ENCODE peak calls at places on chromosomes 12 and 14, in four cellular contexts. A, Z, U and J are unnamed samples. For H3K4me1, the result is how much of the 10 kb centered on the place peaks cover.

GRCh38 chr14:22393796-22394195 is 195.2 kb downstream of the DAD1 start:
- DNase-seq in A (no peak), Z (no peak), U (no peak), J (no peak)

GRCh38 chr12:1519642-1520041 is 74.7 kb downstream of the FBXL14 start:
- DNase-seq in U (no peak), Z (no peak), A (no peak), J (no peak)

GRCh38 chr14:100652739-100653138 is 65.5 kb upstream of the BEGAIN start:
- DNase-seq in A (no peak), U (no peak), Z (no peak), J (no peak)

GRCh38 chr12:114901316-114901715 is 217.3 kb upstream of the TBX3 start:
- DNase-seq in U (no peak), A (no peak), Z (no peak), J (no peak)

GRCh38 chr12:1782215-1782614 is 38.1 kb upstream of the LRTM2 start:
- DNase-seq in Z (no peak), A (no peak), U (no peak), J (no peak)

GRCh38 chr12:31589582-31589895 is 1.4 kb downstream of the DENND5B start:
- DNase-seq in A (no peak), Z (no peak), U (no peak), J (no peak)

GRCh38 chr14:75861161-75861621 is 120.6 kb downstream of the TGFB3 start:
- DNase-seq in A (no peak), Z (peak), U (peak), J (no peak)

GRCh38 chr12:117968826-117969659 is at the start of gene KSR2:
- DNase-seq in U (no peak), Z (no peak), A (no peak), J (peak)

GRCh38 chr12:43766291-43766690 is 7.5 kb downstream of the IRAK4 start:
- DNase-seq in U (peak), A (no peak), Z (no peak), J (no peak)

GRCh38 chr14:62126885-62127478 is 364.8 kb downstream of the SNAPC1 start:
- DNase-seq in Z (no peak), U (peak), A (no peak), J (no peak)

GRCh38 chr12:75641031-75641780 is 129.8 kb upstream of the KRR1 start:
- DNase-seq in A (peak), U (peak), Z (no peak), J (no peak)

GRCh38 chr14:77004711-77005460 is 23.6 kb downstream of the IRF2BPL start:
- DNase-seq in Z (no peak), U (no peak), A (no peak), J (no peak)

GRCh38 chr12:4742421-4742970 is 22.3 kb downstream of the GALNT8 start:
- DNase-seq in A (no peak), Z (no peak), U (no peak), J (no peak)

GRCh38 chr12:27083861-27084271 is 1.5 kb upstream of the C12orf71 start:
- DNase-seq in U (peak), A (no peak), Z (no peak), J (no peak)

GRCh38 chr14:34569750-34570149 is 30.2 kb upstream of the EAPP start:
- DNase-seq in A (no peak), U (peak), Z (no peak), J (no peak)
- TF ChIP-seq CTCF in A (no peak), U (no peak), Z (no peak), J (no peak)

DNA sequence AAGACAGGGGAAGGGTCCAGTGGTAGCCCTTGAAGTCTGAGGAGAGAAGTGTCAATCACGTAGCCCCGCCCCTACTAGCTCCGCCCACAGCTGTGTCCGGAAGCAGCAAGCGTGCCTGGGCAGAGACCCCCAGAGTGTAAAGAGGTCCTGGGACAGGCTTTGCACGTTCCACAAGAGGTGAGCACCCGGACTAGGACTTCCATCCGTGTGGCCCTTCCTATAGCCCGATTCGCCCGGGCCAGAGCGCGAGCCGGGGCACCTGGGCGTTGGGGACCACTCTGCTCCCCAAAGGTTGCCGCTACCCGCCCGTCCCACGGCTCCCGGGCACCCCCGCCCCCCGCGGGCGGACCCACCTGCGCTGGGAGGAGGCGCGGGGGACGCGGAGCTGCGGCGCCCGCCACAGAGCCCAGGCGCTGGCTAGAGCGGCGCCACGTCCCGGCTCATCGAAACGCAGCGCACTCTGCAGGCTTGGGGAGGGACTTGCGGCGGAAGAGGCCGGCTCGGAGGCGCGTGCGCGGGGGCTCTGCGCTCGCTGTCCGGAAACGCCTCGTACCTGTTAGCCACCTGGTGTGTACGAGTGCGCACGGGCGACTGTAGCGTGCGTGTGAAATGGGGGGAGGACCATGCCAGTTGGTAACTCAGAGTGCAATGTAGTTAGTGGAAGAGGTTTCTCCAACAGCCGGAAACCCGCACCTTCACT is at the start of gene RABGGTA:
- DNase-seq in U (peak), A (peak), Z (peak), J (peak)
- TF ChIP-seq POLR2A in U (peak), A (peak), Z (no peak), J (peak)

DNA sequence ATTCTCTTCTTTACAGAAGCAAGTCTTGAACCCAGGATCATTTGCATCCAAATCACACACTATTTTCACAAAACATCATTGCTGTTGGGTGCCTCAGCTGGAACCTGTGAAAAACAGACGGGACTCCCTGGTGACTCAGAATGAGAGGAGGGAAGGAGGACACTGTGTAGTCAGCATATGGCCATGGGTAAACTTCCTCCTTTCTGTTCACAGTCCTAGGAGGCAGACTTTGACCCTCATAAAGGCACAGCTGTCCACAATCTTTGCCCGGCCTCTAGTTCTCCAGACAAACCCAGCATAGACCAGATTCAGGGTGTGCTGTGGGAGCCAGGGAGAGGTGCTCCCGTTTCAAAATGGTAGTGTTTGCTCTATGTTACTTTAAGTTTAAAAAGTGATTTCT is 62.0 kb downstream of the DYRK2 start:
- DNase-seq in Z (no peak), A (peak), U (peak), J (peak)
- H3K4me1 ChIP-seq in Z (under half), A (under half), U (under half), J (under half)

GRCh38 chr12:46109343-46110219 is 119.2 kb upstream of the SCAF11 start:
- DNase-seq in U (no peak), A (no peak), Z (no peak), J (no peak)

GRCh38 chr12:46111727-46112126 is 121.4 kb upstream of the SCAF11 start:
- DNase-seq in Z (no peak), U (no peak), A (no peak), J (no peak)

GRCh38 chr12:46110220-46110700 is 119.9 kb upstream of the SCAF11 start:
- DNase-seq in U (no peak), A (no peak), Z (no peak), J (peak)

GRCh38 chr12:46112364-46112763 is 122.0 kb upstream of the SCAF11 start:
- DNase-seq in U (no peak), Z (no peak), A (no peak), J (no peak)

DNA sequence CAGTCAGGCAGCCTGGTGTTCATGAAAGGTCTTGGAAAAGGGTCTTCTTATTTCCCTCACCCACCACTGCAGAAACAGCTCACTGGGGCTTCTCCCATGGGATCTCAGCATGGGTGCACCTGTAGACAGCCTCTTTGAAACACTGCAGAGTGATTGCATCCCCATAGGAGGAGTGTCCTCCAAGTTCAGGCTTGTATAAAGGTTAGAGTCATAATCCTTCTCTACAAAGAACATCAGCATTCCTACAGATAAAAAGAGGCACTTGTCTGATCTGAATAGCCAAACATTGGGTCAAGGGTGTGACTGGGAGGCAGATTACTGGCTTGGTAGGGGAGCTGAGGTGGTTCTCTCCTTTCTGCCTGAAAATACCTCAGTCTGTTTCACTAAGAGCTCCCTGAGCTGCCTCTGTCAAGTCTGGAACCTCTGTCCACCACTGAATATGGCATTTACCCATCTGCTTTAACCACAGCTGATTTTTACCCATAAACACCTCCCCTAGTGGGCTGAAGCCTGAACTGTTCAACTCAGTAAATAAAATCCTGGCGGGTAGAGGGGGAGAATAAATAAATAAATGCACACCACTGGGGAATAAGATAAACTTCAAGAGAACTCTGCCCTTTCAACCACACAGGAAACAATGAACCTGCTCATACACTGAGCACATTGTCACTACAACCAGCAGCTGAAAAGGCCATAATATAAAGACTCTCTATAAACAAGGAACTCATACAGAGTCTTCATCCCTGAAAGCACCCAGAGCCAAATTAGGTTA is 120.7 kb upstream of the SCAF11 start:
- DNase-seq in U (no peak), Z (no peak), A (no peak), J (no peak)
- TF ChIP-seq CTCF in U (no peak), Z (no peak), A (no peak), J (no peak)

DNA sequence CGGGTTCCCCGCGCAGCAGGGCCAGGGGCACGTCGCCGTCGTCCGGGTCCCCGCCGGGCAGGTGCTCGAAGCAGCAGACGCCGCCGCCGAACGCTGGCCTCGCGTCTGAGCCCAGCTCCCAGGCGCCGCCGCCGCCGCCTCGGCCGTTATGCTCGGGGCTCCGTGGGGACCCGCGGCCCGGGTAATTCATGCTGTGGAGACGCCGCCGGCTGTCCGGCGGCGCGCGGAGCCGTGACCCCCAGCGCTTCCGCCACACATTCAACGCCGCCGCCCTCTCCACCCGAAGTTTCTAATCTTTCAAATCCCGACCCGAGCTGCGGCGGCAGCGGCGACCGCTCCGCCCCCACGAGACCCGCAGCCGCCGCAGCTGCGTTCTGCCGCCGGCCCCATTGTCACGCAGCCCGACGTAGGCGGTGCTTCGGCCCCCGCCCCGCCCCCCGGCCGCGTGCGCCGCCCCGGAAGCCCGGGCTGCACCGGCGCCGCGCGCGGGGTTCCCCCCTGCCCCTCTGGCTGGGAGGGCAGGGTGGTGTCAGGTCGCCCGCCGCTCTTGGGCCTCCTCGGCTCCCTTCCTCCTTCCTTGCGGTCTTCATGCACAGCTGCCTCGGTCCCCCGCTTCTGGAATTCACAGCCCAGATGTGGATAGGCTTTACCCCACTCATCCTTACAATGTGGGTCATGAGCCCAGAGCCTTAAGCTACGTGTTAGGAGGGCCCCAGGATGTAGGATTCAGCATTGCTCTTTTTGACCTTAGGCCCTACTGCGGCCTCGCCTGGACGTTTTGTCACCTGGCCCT is at the start of gene DDHD1:
- DNase-seq in Z (peak), A (peak), U (peak), J (peak)
- TF ChIP-seq POLR2A in Z (peak), A (peak), U (peak), J (peak)